ENCODE peak calls at places on chromosome 6, in eight cellular contexts. L is A549, I is sigmoid colon, H is testis, O is tibial nerve, J is ovary, V is breast epithelium, Q is body of pancreas. E is an unnamed sample.

GRCh38 chr6:38264605-38265004 is 375.1 kb downstream of the BTBD9 start:
- DNase-seq in L (peak), I (no peak), H (no peak), O (no peak), J (no peak), V (no peak), Q (no peak), E (no peak)

GRCh38 chr6:63066053-63066704 is 145.1 kb upstream of the FKBP1C start:
- DNase-seq in L (peak), I (no peak), H (no peak), O (no peak), J (no peak), V (no peak), Q (no peak), E (no peak)

GRCh38 chr6:17585766-17586502 is 14.2 kb upstream of the FAM8A1 start:
- DNase-seq in L (peak), I (no peak), H (no peak), O (no peak), J (no peak), V (no peak), Q (peak), E (no peak)

GRCh38 chr6:152130441-152130840 is 323.0 kb downstream of the ESR1 start:
- DNase-seq in L (no peak), I (no peak), H (no peak), O (no peak), J (no peak), V (no peak), Q (no peak), E (no peak)

GRCh38 chr6:9140181-9140580 is 704.8 kb upstream of the SLC35B3 start:
- DNase-seq in L (no peak), I (no peak), H (no peak), O (no peak), J (peak), V (peak), Q (peak), E (no peak)

GRCh38 chr6:18183736-18184135 is 28.5 kb downstream of the KDM1B start:
- DNase-seq in L (no peak), I (no peak), H (no peak), O (no peak), J (no peak), V (no peak), Q (no peak), E (no peak)

GRCh38 chr6:128511518-128511917 is 8.9 kb downstream of the PTPRK start:
- DNase-seq in L (peak), I (no peak), H (no peak), O (no peak), J (no peak), V (no peak), Q (no peak), E (no peak)

GRCh38 chr6:17354700-17355403 is 38.5 kb upstream of the CAP2 start:
- DNase-seq in L (peak), I (no peak), H (no peak), O (no peak), J (no peak), V (no peak), Q (no peak), E (no peak)

GRCh38 chr6:154615483-154616025 is 105.1 kb upstream of the CNKSR3 start:
- DNase-seq in L (peak), I (peak), H (peak), O (peak), J (peak), V (peak), Q (peak), E (peak)

GRCh38 chr6:110951986-110952794 is 6.3 kb upstream of the GTF3C6 start:
- DNase-seq in L (peak), I (no peak), H (no peak), O (no peak), J (no peak), V (no peak), Q (no peak), E (no peak)

GRCh38 chr6:19303381-19303780 is 533.8 kb upstream of the ID4 start:
- DNase-seq in L (no peak), I (no peak), H (no peak), O (no peak), J (no peak), V (no peak), Q (peak), E (no peak)

GRCh38 chr6:26305097-26305841 is 59.7 kb upstream of the BTN3A2 start:
- DNase-seq in L (peak), I (peak), H (peak), O (peak), J (peak), V (no peak), Q (peak), E (peak)

GRCh38 chr6:5851261-5851757 is 155.4 kb downstream of the NRN1 start:
- DNase-seq in L (peak), I (no peak), H (peak), O (no peak), J (no peak), V (no peak), Q (peak), E (peak)

GRCh38 chr6:147578883-147579282 is 70.4 kb downstream of the SAMD5 start:
- DNase-seq in L (no peak), I (no peak), H (no peak), O (no peak), J (no peak), V (no peak), Q (no peak), E (no peak)

GRCh38 chr6:43753570-43754183 is 16.3 kb upstream of the VEGFA start:
- DNase-seq in L (no peak), I (no peak), H (no peak), O (no peak), J (no peak), V (peak), Q (no peak), E (no peak)

GRCh38 chr6:2848851-2849250 is 7.2 kb upstream of the SERPINB1 start:
- DNase-seq in L (no peak), I (no peak), H (no peak), O (no peak), J (no peak), V (no peak), Q (no peak), E (no peak)

GRCh38 chr6:30518505-30518850 is 29.2 kb downstream of the HLA-E start:
- DNase-seq in L (no peak), I (no peak), H (peak), O (no peak), J (no peak), V (no peak), Q (no peak), E (no peak)

GRCh38 chr6:30513451-30513850 is 24.1 kb downstream of the HLA-E start:
- DNase-seq in L (no peak), I (no peak), H (no peak), O (no peak), J (no peak), V (no peak), Q (no peak), E (no peak)

GRCh38 chr6:30515106-30515505 is 25.8 kb downstream of the HLA-E start:
- DNase-seq in L (no peak), I (no peak), H (no peak), O (no peak), J (no peak), V (no peak), Q (no peak), E (no peak)

GRCh38 chr6:30520480-30520992 is 31.2 kb downstream of the HLA-E start:
- DNase-seq in L (no peak), I (no peak), H (no peak), O (no peak), J (no peak), V (no peak), Q (no peak), E (no peak)

DNA sequence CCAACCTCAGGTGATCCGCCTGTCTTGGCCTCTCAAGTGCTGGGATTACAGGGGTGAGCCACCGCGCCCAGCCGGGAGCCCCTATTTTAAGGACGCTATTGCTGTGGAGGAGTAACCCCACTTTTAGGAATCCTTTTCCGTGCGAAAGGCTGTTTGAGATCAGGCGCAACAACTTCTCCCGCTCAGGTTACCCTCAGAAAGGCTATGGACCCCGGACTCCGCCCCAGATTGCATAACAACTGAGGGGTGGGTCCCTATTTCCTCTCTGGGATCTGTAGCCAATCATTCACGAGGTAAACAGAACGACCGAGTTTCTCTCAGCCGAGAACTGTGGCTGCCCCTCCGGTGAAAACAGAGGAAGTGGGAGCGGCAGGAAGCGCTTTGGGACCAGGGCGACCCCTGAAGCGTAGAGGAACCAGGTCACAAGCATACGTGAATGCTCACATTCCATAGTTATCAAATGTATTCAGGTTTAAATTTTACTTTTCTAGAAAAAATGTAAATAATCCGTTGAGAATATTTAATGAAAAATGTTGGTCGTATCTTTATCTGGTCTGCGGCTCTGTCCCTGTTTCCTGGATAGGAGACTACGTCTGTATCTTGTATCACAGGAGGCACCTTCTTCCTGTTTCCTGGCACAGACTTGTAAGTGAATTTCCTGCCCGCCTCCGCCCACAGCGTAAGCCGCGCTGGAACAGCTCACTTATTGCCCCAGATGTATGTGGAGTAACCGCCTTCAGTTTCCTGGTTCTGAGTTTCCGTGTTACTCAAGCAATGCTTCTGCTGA is 26.9 kb downstream of the HLA-E start:
- DNase-seq in L (peak), I (peak), H (peak), O (peak), J (peak), V (peak), Q (peak), E (peak)
- TF ChIP-seq POLR2A in L (no peak), I (no peak), H (peak), O (no peak), J (peak), V (peak), Q (peak), E (peak)

GRCh38 chr6:108176281-108177089 is 10.7 kb downstream of the NR2E1 start:
- DNase-seq in L (no peak), I (no peak), H (no peak), O (no peak), J (no peak), V (no peak), Q (no peak), E (no peak)

GRCh38 chr6:108175592-108176279 is 9.9 kb downstream of the NR2E1 start:
- DNase-seq in L (no peak), I (no peak), H (no peak), O (no peak), J (no peak), V (no peak), Q (peak), E (no peak)

GRCh38 chr6:108180776-108181175 is 15.0 kb downstream of the NR2E1 start:
- DNase-seq in L (no peak), I (no peak), H (no peak), O (no peak), J (no peak), V (no peak), Q (no peak), E (no peak)

GRCh38 chr6:108180266-108180665 is 14.4 kb downstream of the NR2E1 start:
- DNase-seq in L (no peak), I (no peak), H (no peak), O (no peak), J (no peak), V (no peak), Q (no peak), E (no peak)

DNA sequence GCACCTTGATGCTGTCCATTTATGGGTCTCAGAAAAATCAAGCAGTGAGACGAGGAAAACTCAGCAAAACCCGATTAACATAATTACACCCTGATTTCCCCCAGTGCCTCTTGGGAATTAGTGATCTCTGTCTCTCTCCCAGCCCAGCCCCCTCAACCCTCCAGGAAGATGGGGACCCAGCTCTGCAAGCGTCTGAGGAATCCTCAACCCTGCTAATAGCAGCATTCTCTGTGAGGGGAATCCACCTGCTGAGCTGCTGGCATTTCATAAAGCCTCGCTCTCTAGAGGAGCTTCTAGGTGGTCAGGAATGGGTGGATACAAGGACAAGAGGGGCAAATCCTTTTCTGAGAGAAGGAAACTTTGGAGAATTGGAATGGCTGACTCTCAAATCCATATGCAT is 13.9 kb downstream of the NR2E1 start:
- DNase-seq in L (no peak), I (no peak), H (no peak), O (no peak), J (no peak), V (no peak), Q (no peak), E (no peak)
- H3K4me3 ChIP-seq in L (no peak), I (no peak), H (no peak), O (no peak), J (no peak), V (no peak), Q (no peak), E (no peak)

DNA sequence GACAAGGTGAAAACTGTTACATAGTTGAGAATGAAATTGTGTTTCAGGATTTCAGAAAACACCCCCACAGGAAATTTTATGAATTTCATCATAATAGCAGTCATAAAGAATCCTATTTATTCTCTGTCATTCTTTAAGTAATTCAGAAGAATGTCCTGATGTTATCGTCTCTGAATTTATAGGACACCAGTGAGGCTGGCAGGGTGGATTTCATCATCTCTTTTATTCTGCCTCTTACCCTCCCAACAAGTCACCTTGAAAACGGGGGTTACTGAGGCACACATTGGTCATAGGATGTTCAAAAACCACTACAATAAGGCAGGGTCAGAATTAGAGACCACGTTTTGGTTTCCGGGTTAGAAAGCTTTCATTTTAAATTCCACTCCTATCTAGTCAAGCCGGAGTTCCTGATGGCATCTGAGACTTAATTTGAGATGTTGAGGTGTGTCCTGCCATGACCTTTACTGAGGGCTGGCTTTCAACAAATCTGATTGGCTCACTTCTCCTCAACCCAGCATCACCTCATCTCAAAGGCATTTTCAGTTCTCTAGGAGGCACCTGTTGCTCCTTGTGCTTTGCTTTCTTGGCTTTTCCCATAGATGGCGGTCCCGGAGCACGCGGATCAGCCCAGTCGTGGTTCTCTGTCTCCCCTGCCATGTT is 230.6 kb upstream of the SUPT3H start:
- DNase-seq in L (no peak), I (no peak), H (no peak), O (no peak), J (no peak), V (no peak), Q (no peak), E (no peak)
- H3K27ac ChIP-seq in L (no peak), I (no peak), H (no peak), O (no peak), J (no peak), V (peak), Q (no peak), E (no peak)

DNA sequence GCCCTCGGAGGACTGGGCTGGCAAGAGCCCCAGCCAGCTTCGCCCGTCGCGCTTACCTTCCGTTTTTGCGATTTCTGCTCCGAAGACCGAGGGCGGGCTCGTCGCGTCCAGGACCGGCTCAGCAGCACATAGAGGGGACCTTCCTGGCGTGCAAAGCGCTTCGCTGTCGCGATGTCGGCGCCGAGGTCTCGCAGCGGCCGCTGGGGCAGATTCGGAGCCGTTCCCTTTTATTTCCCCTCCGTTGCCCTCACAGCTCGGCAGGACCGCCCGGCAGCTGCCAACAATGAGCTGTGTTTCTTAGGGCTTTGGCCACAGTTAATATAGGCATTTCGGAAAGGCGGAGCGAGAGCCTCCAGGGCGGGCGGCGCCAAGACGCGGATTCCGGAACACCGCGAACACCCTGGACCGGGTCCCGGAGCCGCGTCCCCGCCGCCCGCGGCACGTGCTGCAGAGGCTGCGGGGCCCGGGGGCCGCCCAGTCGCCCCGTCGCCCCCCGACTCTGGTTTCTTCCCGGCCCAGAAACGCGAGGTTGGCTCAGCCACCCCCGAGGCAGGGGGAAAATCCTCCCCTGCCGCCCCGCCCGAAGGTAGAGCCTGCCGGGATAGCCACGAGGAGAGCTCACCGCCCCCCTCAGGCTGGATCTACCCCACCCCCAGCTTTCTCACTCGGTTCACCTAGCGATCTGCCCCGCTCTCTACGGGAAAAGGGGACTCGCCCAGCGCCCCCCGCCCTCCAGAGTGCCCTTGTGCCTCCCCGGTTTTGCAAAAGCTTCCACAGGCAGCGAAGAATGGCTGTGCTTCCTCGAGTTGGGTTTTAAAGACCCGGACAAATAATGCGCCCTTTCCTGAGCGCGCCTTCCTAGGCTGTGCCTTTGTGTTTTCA is at the start of gene CITED2:
- DNase-seq in L (peak), I (peak), H (peak), O (peak), J (peak), V (peak), Q (peak), E (peak)
- TF ChIP-seq POLR2A in L (peak), I (peak), H (peak), O (peak), J (peak), V (peak), Q (peak), E (peak)

GRCh38 chr6:122755901-122756300 is 23.6 kb upstream of the FABP7 start:
- DNase-seq in L (no peak), I (no peak), H (no peak), O (no peak), J (no peak), V (no peak), Q (no peak), E (no peak)
- H3K4me3 ChIP-seq in L (no peak), I (no peak), H (no peak), O (no peak), J (no peak), V (no peak), Q (no peak), E (no peak)

GRCh38 chr6:167094436-167094819 is 28.5 kb upstream of the CCR6 start:
- DNase-seq in L (no peak), I (no peak), H (no peak), O (no peak), J (no peak), V (no peak), Q (no peak), E (no peak)

GRCh38 chr6:167093922-167094432 is 28.9 kb upstream of the CCR6 start:
- DNase-seq in L (no peak), I (no peak), H (peak), O (no peak), J (no peak), V (no peak), Q (no peak), E (no peak)

GRCh38 chr6:167095888-167096287 is 27.0 kb upstream of the CCR6 start:
- DNase-seq in L (no peak), I (no peak), H (no peak), O (no peak), J (no peak), V (no peak), Q (no peak), E (no peak)

GRCh38 chr6:167093406-167093921 is 29.4 kb upstream of the CCR6 start:
- DNase-seq in L (no peak), I (no peak), H (no peak), O (no peak), J (no peak), V (no peak), Q (no peak), E (no peak)

DNA sequence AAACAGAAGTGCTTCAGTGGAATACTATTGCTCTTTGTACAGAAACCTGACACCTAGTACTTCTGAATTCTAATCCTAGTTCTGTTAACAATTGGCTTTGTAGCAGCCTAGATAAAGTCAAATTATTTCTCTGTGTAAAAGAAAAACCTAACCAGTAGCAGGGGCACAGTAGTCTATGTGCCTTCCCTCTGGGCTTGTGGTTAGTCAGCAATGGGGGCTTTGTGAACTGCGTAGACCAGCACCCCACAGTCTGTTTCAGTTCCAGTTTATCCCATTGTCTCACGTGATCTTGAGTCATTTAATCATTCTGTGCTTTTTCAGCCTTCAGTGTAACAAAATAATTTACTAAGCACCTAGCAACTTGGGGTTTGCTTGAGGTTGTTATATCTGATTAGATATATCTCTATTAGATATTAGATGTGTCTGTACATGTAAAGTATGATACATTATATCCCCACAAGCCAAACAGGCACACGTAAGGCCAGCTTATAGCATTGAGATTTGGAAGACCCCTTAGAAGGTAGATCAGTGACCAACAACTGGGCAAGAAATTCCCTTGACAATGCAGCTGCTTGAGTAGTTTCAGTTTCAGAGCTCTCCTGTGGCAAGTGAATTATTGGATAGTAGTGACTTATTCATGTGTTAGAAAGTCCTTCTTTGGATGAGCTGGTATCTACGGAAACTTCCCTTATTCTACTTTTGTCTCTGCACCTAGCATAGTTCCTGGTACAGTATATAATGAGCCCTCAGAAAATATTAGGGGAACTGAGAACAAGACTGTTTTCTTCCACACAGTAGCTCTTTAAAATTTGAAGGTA is 27.9 kb upstream of the CCR6 start:
- DNase-seq in L (no peak), I (no peak), H (no peak), O (no peak), J (no peak), V (no peak), Q (no peak), E (no peak)
- H3K27ac ChIP-seq in L (no peak), I (no peak), H (no peak), O (peak), J (no peak), V (no peak), Q (no peak), E (no peak)

E was measured in heart left ventricle.